ENCODE peak calls at places on chromosome 6, in four cellular contexts. J, G, I and D are unnamed samples.

GRCh38 chr6:5087389-5087788 is 2.2 kb downstream of the PPP1R3G start:
- DNase-seq in J (peak), G (no peak), I (no peak), D (no peak)

GRCh38 chr6:79170915-79171314 is 63.6 kb downstream of the HMGN3 start:
- DNase-seq in I (peak), J (no peak), G (no peak), D (no peak)

GRCh38 chr6:85887467-85887866 is 244.8 kb upstream of the SYNCRIP start:
- DNase-seq in J (no peak), I (no peak), G (no peak), D (no peak)

GRCh38 chr6:40074292-40075050 is 140.2 kb upstream of the MOCS1 start:
- DNase-seq in J (no peak), G (no peak), I (no peak), D (no peak)

GRCh38 chr6:6650839-6651238 is 62.3 kb downstream of the LY86 start:
- DNase-seq in J (no peak), G (no peak), I (no peak), D (no peak)

GRCh38 chr6:22071655-22072054 is 225.2 kb downstream of the PRL start:
- DNase-seq in I (peak), G (peak), J (peak), D (no peak)

GRCh38 chr6:72522735-72523141 is 99.1 kb upstream of the KCNQ5 start:
- DNase-seq in G (no peak), J (no peak), I (no peak), D (no peak)

GRCh38 chr6:157471077-157471686 is 90.2 kb downstream of the ZDHHC14 start:
- DNase-seq in I (no peak), J (no peak), G (no peak), D (no peak)

GRCh38 chr6:166275714-166276166 is 32.5 kb downstream of the PRR18 start:
- DNase-seq in G (peak), I (peak), J (peak), D (no peak)

GRCh38 chr6:100134703-100135102 is 140.7 kb upstream of the MCHR2 start:
- DNase-seq in J (no peak), I (peak), G (peak), D (no peak)

GRCh38 chr6:37283268-37283667 is 25.3 kb upstream of the TMEM217 start:
- DNase-seq in J (no peak), G (no peak), I (no peak), D (no peak)

GRCh38 chr6:2387445-2387844 is 142.0 kb upstream of the GMDS start:
- DNase-seq in I (no peak), J (no peak), G (no peak), D (no peak)

GRCh38 chr6:73704260-73704659 is 8.3 kb downstream of the CD109 start:
- DNase-seq in G (peak), I (peak), J (no peak), D (peak)

GRCh38 chr6:31968791-31969711 is 2.9 kb downstream of the DXO start:
- DNase-seq in I (no peak), J (no peak), G (no peak), D (no peak)